ENCODE peak calls at places on chromosomes 16 and 17, in eight cellular contexts. D is NB4, A is tibial nerve, C is left ventricle myocardium inferior, B is RWPE2, T is HFFc6, G is colonic mucosa, E is GM23338. X is an unnamed sample.

GRCh38 chr17:30274887-30275286 is 16.9 kb downstream of the BLMH start:
- DNase-seq in D (no peak), A (no peak), C (no peak), B (no peak), T (no peak), G (no peak), E (no peak), X (no peak)

GRCh38 chr16:6206080-6206479 is 1108.5 kb upstream of the EEF2KMT start:
- DNase-seq in D (no peak), A (no peak), C (no peak), B (no peak), T (no peak), G (peak), E (peak), X (no peak)

GRCh38 chr16:75481475-75481874 is 13.8 kb downstream of the CHST6 start:
- DNase-seq in D (no peak), A (no peak), C (no peak), B (no peak), T (no peak), G (no peak), E (no peak), X (no peak)

GRCh38 chr17:82330322-82331239 is 3.0 kb downstream of the SECTM1 start:
- DNase-seq in D (peak), A (no peak), C (no peak), B (peak), T (no peak), G (no peak), E (no peak), X (no peak)

GRCh38 chr17:43768382-43768781 is 9.8 kb upstream of the SOST start:
- DNase-seq in D (peak), A (peak), C (peak), B (no peak), T (no peak), G (peak), E (no peak), X (no peak)

GRCh38 chr16:87720411-87720810 is 45.4 kb downstream of the KLHDC4 start:
- DNase-seq in D (no peak), A (no peak), C (no peak), B (no peak), T (no peak), G (no peak), E (no peak), X (no peak)

GRCh38 chr17:30996481-30996880 is 25.6 kb downstream of the RNF135 start:
- DNase-seq in D (no peak), A (no peak), C (no peak), B (no peak), T (no peak), G (no peak), E (no peak), X (no peak)

GRCh38 chr17:1945621-1946020 is 79.5 kb downstream of the RTN4RL1 start:
- DNase-seq in D (no peak), A (no peak), C (no peak), B (no peak), T (no peak), G (no peak), E (no peak), X (no peak)

GRCh38 chr16:81996664-81997529 is 14.4 kb downstream of the SDR42E1 start:
- DNase-seq in D (peak), A (no peak), C (no peak), B (no peak), T (peak), G (no peak), E (peak), X (no peak)

GRCh38 chr16:86334062-86334461 is 176.3 kb upstream of the FOXF1 start:
- DNase-seq in D (no peak), A (no peak), C (no peak), B (no peak), T (no peak), G (no peak), E (no peak), X (no peak)

GRCh38 chr17:49482144-49482817 is 12.8 kb upstream of the NGFR start:
- DNase-seq in D (peak), A (no peak), C (no peak), B (no peak), T (peak), G (no peak), E (no peak), X (no peak)

GRCh38 chr17:78174870-78175642 is 6.7 kb downstream of the SYNGR2 start:
- DNase-seq in D (no peak), A (no peak), C (no peak), B (no peak), T (no peak), G (peak), E (peak), X (no peak)

GRCh38 chr17:48542114-48542955 is 2.6 kb downstream of the HOXB2 start:
- DNase-seq in D (no peak), A (no peak), C (no peak), B (no peak), T (no peak), G (no peak), E (peak), X (no peak)

GRCh38 chr17:58755269-58755576 is 431 bp upstream of the PPM1E start:
- DNase-seq in D (no peak), A (no peak), C (no peak), B (no peak), T (no peak), G (no peak), E (no peak), X (no peak)

GRCh38 chr16:1237990-1238389 is 2.5 kb upstream of the TPSAB1 start:
- DNase-seq in D (no peak), A (no peak), C (no peak), B (peak), T (no peak), G (no peak), E (no peak), X (no peak)

GRCh38 chr16:75818491-75818890 is 92.2 kb upstream of the CPHXL start:
- DNase-seq in D (no peak), A (no peak), C (no peak), B (no peak), T (no peak), G (no peak), E (no peak), X (no peak)

GRCh38 chr17:5950871-5951270 is 119.3 kb upstream of the WSCD1 start:
- DNase-seq in D (no peak), A (no peak), C (no peak), B (no peak), T (no peak), G (no peak), E (no peak), X (no peak)

GRCh38 chr16:83932955-83933673 is 19.9 kb upstream of the OSGIN1 start:
- DNase-seq in D (no peak), A (no peak), C (no peak), B (no peak), T (no peak), G (no peak), E (no peak), X (no peak)

GRCh38 chr17:67151717-67152116 is 93.3 kb downstream of the HELZ start:
- DNase-seq in D (no peak), A (no peak), C (no peak), B (no peak), T (peak), G (no peak), E (no peak), X (no peak)

GRCh38 chr16:80150978-80151705 is 389.7 kb upstream of the DYNLRB2 start:
- DNase-seq in D (no peak), A (no peak), C (no peak), B (no peak), T (peak), G (no peak), E (no peak), X (no peak)

GRCh38 chr17:40547079-40547784 is 18.0 kb downstream of the CCR7 start:
- DNase-seq in D (peak), A (no peak), C (no peak), B (peak), T (no peak), G (no peak), E (no peak), X (peak)

GRCh38 chr17:73025041-73025440 is 67.4 kb downstream of the SLC39A11 start:
- DNase-seq in D (no peak), A (no peak), C (no peak), B (no peak), T (no peak), G (no peak), E (peak), X (no peak)

GRCh38 chr17:81549826-81550225 is 2.3 kb downstream of the FAAP100 start:
- DNase-seq in D (no peak), A (no peak), C (no peak), B (no peak), T (no peak), G (no peak), E (no peak), X (no peak)

GRCh38 chr17:58060596-58061191 is 22.5 kb upstream of the DYNLL2 start:
- DNase-seq in D (no peak), A (no peak), C (peak), B (no peak), T (no peak), G (no peak), E (no peak), X (no peak)

GRCh38 chr17:59513934-59514841 is 51.2 kb upstream of the DHX40 start:
- DNase-seq in D (peak), A (peak), C (peak), B (peak), T (no peak), G (peak), E (no peak), X (no peak)

GRCh38 chr16:89199241-89200123 is 855 bp downstream of the SLC22A31 start:
- DNase-seq in D (no peak), A (no peak), C (no peak), B (peak), T (no peak), G (no peak), E (no peak), X (no peak)

GRCh38 chr17:27912989-27913388 is 19.8 kb upstream of the LYRM9 start:
- DNase-seq in D (no peak), A (no peak), C (no peak), B (no peak), T (no peak), G (no peak), E (no peak), X (no peak)

GRCh38 chr16:19232988-19233387 is 52.5 kb upstream of the CLEC19A start:
- DNase-seq in D (no peak), A (no peak), C (no peak), B (no peak), T (no peak), G (no peak), E (no peak), X (no peak)

GRCh38 chr17:77541995-77542394 is 401.2 kb downstream of the SEC14L1 start:
- DNase-seq in D (no peak), A (no peak), C (no peak), B (no peak), T (no peak), G (no peak), E (no peak), X (no peak)

GRCh38 chr16:73050115-73051099 is 2.5 kb upstream of the ZFHX3 start:
- DNase-seq in D (no peak), A (no peak), C (no peak), B (no peak), T (no peak), G (no peak), E (no peak), X (no peak)

GRCh38 chr16:72639494-72639893 is 408.4 kb downstream of the ZFHX3 start:
- DNase-seq in D (no peak), A (no peak), C (no peak), B (no peak), T (no peak), G (no peak), E (no peak), X (no peak)

GRCh38 chr17:67693811-67694210 is 23.9 kb upstream of the NOL11 start:
- DNase-seq in D (no peak), A (no peak), C (no peak), B (no peak), T (no peak), G (no peak), E (no peak), X (no peak)

GRCh38 chr17:33486135-33486886 is 193.2 kb upstream of the ASIC2 start:
- DNase-seq in D (no peak), A (no peak), C (no peak), B (no peak), T (no peak), G (no peak), E (no peak), X (no peak)

GRCh38 chr16:51577621-51578303 is 426.7 kb upstream of the SALL1 start:
- DNase-seq in D (no peak), A (no peak), C (no peak), B (peak), T (no peak), G (no peak), E (peak), X (no peak)

GRCh38 chr17:82930043-82930923 is 90.5 kb upstream of the ZNF750 start:
- DNase-seq in D (no peak), A (no peak), C (peak), B (peak), T (no peak), G (no peak), E (no peak), X (no peak)

GRCh38 chr17:50065056-50065455 is 9.1 kb downstream of the ITGA3 start:
- DNase-seq in D (no peak), A (no peak), C (no peak), B (no peak), T (no peak), G (no peak), E (no peak), X (no peak)

GRCh38 chr17:59786536-59787319 is 79.3 kb downstream of the VMP1 start:
- DNase-seq in D (peak), A (peak), C (no peak), B (peak), T (peak), G (peak), E (peak), X (peak)

GRCh38 chr17:14471052-14471451 is 170.2 kb downstream of the HS3ST3B1 start:
- DNase-seq in D (no peak), A (no peak), C (no peak), B (no peak), T (peak), G (no peak), E (no peak), X (no peak)

GRCh38 chr16:534089-534635 is 6.7 kb downstream of the CAPN15 start:
- DNase-seq in D (no peak), A (no peak), C (no peak), B (no peak), T (no peak), G (peak), E (no peak), X (no peak)

GRCh38 chr17:14351493-14351892 is 50.6 kb downstream of the HS3ST3B1 start:
- DNase-seq in D (peak), A (no peak), C (no peak), B (no peak), T (no peak), G (no peak), E (no peak), X (no peak)

GRCh38 chr17:39276113-39276512 is 50.4 kb upstream of the STAC2 start:
- DNase-seq in D (no peak), A (no peak), C (no peak), B (no peak), T (no peak), G (no peak), E (no peak), X (no peak)
- TF ChIP-seq CTCF in D (no peak), A (no peak), C (no peak), B (no peak), T (no peak), G (no peak), E (no peak), X (no peak)

GRCh38 chr16:56950881-56951771 is 10.6 kb upstream of the CETP start:
- DNase-seq in D (peak), A (peak), C (peak), B (no peak), T (peak), G (peak), E (peak), X (no peak)
- TF ChIP-seq CTCF in D (peak), A (peak), C (peak), B (peak), T (peak), G (peak), E (peak), X (peak)

DNA sequence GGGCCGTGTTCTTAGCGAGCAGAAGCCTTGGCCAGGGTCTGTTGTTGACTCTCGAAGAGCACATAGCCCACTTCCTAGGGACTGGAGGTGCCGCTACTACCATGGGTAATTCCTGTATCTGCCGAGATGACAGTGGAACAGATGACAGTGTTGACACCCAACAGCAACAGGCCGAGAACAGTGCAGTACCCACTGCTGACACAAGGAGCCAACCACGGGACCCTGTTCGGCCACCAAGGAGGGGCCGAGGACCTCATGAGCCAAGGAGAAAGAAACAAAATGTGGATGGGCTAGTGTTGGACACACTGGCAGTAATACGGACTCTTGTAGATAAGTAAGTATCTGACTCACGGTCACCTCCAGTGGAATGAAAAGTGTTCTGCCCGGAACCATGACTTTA is 18.5 kb downstream of the RSPRY1 start:
- DNase-seq in D (peak), A (no peak), C (no peak), B (no peak), T (no peak), G (no peak), E (peak), X (no peak)
- TF ChIP-seq CTCF in D (peak), A (no peak), C (no peak), B (no peak), T (peak), G (no peak), E (peak), X (no peak)

GRCh38 chr16:58196898-58197313 is 1.0 kb downstream of the CSNK2A2 start:
- DNase-seq in D (peak), A (no peak), C (no peak), B (no peak), T (peak), G (no peak), E (peak), X (no peak)

GRCh38 chr16:58200398-58200797 is 2.5 kb upstream of the CSNK2A2 start:
- DNase-seq in D (no peak), A (no peak), C (no peak), B (no peak), T (no peak), G (no peak), E (no peak), X (no peak)

GRCh38 chr16:58197314-58198012 is 443 bp downstream of the CSNK2A2 start:
- DNase-seq in D (peak), A (no peak), C (no peak), B (no peak), T (no peak), G (no peak), E (peak), X (no peak)

GRCh38 chr16:58198739-58199411 is 969 bp upstream of the CSNK2A2 start:
- DNase-seq in D (no peak), A (no peak), C (no peak), B (no peak), T (no peak), G (no peak), E (peak), X (no peak)

DNA sequence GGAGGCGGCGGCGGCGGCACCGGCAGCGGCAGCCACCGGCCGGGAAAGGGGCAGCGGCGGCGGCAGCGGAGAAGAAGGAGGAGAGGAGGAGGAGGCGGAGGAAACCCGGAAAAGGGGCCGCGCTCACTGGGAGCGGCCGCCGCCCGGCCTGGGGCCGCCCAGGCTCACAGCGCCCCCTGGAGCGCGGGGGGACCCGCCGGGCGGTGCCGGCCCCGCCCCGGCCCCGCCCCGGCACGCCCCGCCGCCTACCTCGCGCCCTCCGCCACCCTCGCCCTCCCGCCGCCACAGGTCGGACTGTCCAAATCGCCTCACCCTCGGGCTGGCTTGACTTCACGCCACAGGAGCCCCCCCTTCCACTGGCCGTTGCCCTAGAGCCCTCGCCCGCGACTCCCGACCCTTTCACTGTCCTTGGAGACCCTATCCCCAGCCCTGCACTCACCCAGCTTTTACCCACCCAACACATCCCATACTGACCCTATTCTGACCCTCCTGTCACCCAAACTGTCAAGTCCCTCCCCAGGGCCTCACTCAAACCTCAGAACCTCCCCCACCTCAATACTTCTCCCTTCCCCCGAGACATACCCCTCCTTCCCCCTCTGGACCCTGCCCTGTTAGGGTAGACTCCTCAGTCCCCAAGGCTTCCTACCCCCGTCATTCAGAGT is at the start of gene CSNK2A2:
- DNase-seq in D (peak), A (peak), C (peak), B (peak), T (peak), G (peak), E (peak), X (peak)
- TF ChIP-seq CTCF in D (peak), A (peak), C (peak), B (peak), T (peak), G (no peak), E (no peak), X (no peak)

DNA sequence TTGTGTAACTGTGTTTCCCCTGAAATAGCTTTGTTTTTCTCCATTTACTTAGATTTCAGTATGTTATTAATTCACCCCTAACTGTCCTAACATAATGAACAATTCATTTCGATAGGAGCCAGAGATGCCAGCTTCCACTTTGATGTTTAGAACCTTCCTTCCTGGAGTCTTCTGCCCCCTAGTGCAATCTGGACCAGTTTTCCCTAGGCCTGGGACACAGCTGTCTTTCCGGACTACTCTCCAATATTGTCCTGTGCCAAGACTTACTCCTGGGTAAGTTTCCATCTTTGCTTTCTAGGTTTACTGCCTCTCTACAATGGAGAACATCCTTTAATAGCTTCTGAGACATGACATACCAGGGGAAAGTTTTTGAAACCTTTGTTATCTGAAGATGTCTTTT is 12.8 kb downstream of the RECQL5 start:
- DNase-seq in D (no peak), A (no peak), C (no peak), B (no peak), T (no peak), G (no peak), E (no peak), X (no peak)
- TF ChIP-seq CTCF in D (no peak), A (no peak), C (peak), B (peak), T (peak), G (no peak), E (no peak), X (no peak)

GRCh38 chr16:11165349-11165748 is 90.7 kb downstream of the SOCS1 start:
- DNase-seq in D (no peak), A (no peak), C (no peak), B (no peak), T (no peak), G (no peak), E (no peak), X (no peak)
- TF ChIP-seq CTCF in D (no peak), A (no peak), C (no peak), B (no peak), T (no peak), G (no peak), E (no peak), X (no peak)

GRCh38 chr16:23072084-23072599 is 77.1 kb downstream of the USP31 start:
- DNase-seq in D (no peak), A (peak), C (peak), B (peak), T (peak), G (peak), E (no peak), X (no peak)
- TF ChIP-seq CTCF in D (no peak), A (no peak), C (no peak), B (no peak), T (no peak), G (no peak), E (no peak), X (no peak)

DNA sequence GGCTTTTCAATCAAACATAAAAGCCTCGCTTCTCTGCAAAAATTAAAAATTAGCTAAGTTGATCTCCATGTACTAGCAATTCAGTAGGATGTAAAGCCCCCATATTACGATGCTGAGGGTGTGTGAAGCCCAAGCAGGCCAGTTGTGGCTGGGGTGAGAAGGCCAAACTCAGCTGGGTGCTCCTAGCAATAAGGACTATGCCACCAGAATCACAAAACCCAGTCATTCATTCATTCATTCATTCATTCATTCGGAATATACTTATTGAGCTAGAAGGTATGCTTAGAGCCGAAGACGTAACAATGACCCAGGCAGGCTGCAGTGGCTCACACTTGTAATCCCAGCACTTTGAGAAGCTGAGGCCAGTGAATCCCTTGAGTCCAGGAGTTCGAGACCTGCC is 3.9 kb upstream of the CRYBA1 start:
- DNase-seq in D (no peak), A (no peak), C (no peak), B (no peak), T (no peak), G (no peak), E (no peak), X (no peak)
- TF ChIP-seq CTCF in D (no peak), A (no peak), C (no peak), B (no peak), T (no peak), G (no peak), E (no peak), X (no peak)

GRCh38 chr16:85234310-85235235 is 122.3 kb upstream of the CIBAR2 start:
- DNase-seq in D (no peak), A (peak), C (peak), B (no peak), T (peak), G (peak), E (peak), X (no peak)
- TF ChIP-seq CTCF in D (no peak), A (no peak), C (no peak), B (no peak), T (peak), G (no peak), E (no peak), X (no peak)